ENCODE peak calls at places on chromosomes 11 and 22, in five cellular contexts. K, R, I, C and S are unnamed samples.

GRCh38 chr11:27718346-27718852 is 18.1 kb upstream of the BDNF start:
- DNase-seq in I (no peak), C (no peak), K (peak; percentile 48), R (no peak), S (no peak)

GRCh38 chr11:134014502-134014901 is 54.4 kb upstream of the JAM3 start:
- DNase-seq in K (no peak), I (no peak), R (no peak), C (no peak), S (no peak)

GRCh38 chr22:25546751-25547150 is 17.7 kb upstream of the GRK3 start:
- DNase-seq in C (no peak), K (no peak), R (no peak), I (no peak), S (no peak)

GRCh38 chr22:41288245-41288946 is 2.4 kb upstream of the RANGAP1 start:
- DNase-seq in C (no peak), R (peak; percentile 36), K (peak; percentile 59), I (no peak), S (peak; percentile 85)

GRCh38 chr11:84645988-84646689 is 981.0 kb downstream of the DLG2 start:
- DNase-seq in R (no peak), I (no peak), K (no peak), C (no peak), S (no peak)

GRCh38 chr11:132035736-132036135 is 665.3 kb downstream of the NTM start:
- DNase-seq in I (no peak), R (no peak), C (no peak), K (no peak), S (no peak)

GRCh38 chr11:29809121-29809520 is 207.7 kb downstream of the KCNA4 start:
- DNase-seq in K (no peak), C (no peak), R (no peak), I (no peak), S (no peak)

GRCh38 chr11:75593337-75593915 is 31.4 kb downstream of the SERPINH1 start:
- DNase-seq in C (no peak), K (no peak), R (no peak), I (no peak), S (no peak)

GRCh38 chr22:22422629-22423112 is 85.9 kb downstream of the ZNF280B start:
- DNase-seq in I (peak; percentile 55), R (peak; percentile 29), K (peak; percentile 80), C (no peak), S (peak; percentile 36)

GRCh38 chr22:23068096-23068831 is 2.1 kb upstream of the GNAZ start:
- DNase-seq in R (no peak), I (no peak), K (no peak), C (peak; percentile 59), S (no peak)

GRCh38 chr22:41568811-41569210 is 8.0 kb downstream of the CSDC2 start:
- DNase-seq in K (no peak), R (no peak), I (no peak), C (peak; percentile 83), S (no peak)

GRCh38 chr11:69923196-69923595 is 104.0 kb upstream of the FGF3 start:
- DNase-seq in C (peak; percentile 41), K (no peak), R (no peak), I (no peak), S (no peak)

GRCh38 chr11:31656051-31656450 is 146.5 kb downstream of the ELP4 start:
- DNase-seq in C (no peak), I (no peak), R (no peak), K (no peak), S (no peak)

GRCh38 chr11:33668468-33668825 is 32.2 kb downstream of the C11orf91 start:
- DNase-seq in C (no peak), K (no peak), R (peak; percentile 53), I (no peak), S (no peak)

GRCh38 chr11:45593992-45594391 is 71.4 kb downstream of the CHST1 start:
- DNase-seq in C (no peak), I (no peak), R (no peak), K (no peak), S (no peak)

GRCh38 chr11:60941371-60942119 is 10.4 kb downstream of the SLC15A3 start:
- DNase-seq in I (no peak), C (no peak), R (no peak), K (no peak), S (no peak)